ENCODE peak calls at places on chromosomes 16 and 17, in four cellular contexts. D is naive thymus-derived CD8-positive, alpha-beta T cell; W is HCT116; C is cardiac fibroblast. J is an unnamed sample.

GRCh38 chr17:79646721-79647455 is 36.0 kb upstream of the RBFOX3 start:
- DNase-seq in W (no peak), C (no peak), D (no peak), J (no peak)

GRCh38 chr17:81583589-81584337 is 31.6 kb upstream of the FAAP100 start:
- DNase-seq in C (no peak), W (no peak), D (no peak), J (no peak)

GRCh38 chr17:81348097-81349055 is 46.9 kb upstream of the BAHCC1 start:
- DNase-seq in D (no peak), W (no peak), C (no peak), J (no peak)

GRCh38 chr16:88352261-88353200 is 30.2 kb upstream of the ZNF469 start:
- DNase-seq in W (no peak), D (no peak), C (no peak), J (no peak)

GRCh38 chr17:29566473-29567361 is at the start of gene ABHD15:
- DNase-seq in C (peak), W (peak), D (peak), J (peak)

GRCh38 chr16:10668322-10669045 is 26.2 kb downstream of the TEKT5 start:
- DNase-seq in D (no peak), W (no peak), C (peak), J (peak)

GRCh38 chr17:79261361-79262072 is 186.9 kb downstream of the ENGASE start:
- DNase-seq in D (no peak), C (no peak), W (no peak), J (no peak)

GRCh38 chr17:52159159-52159809 is 770 bp upstream of the CA10 start:
- DNase-seq in W (no peak), D (no peak), C (no peak), J (no peak)

GRCh38 chr17:5854871-5855554 is 215.2 kb upstream of the WSCD1 start:
- DNase-seq in C (no peak), D (no peak), W (no peak), J (no peak)

GRCh38 chr17:616407-616806 is 98.2 kb downstream of the VPS53 start:
- DNase-seq in D (no peak), W (no peak), C (no peak), J (no peak)

GRCh38 chr16:17304124-17304813 is 166.5 kb downstream of the XYLT1 start:
- DNase-seq in D (no peak), W (peak), C (no peak), J (no peak)

GRCh38 chr17:81966343-81967243 is 5.6 kb upstream of the NOTUM start:
- DNase-seq in C (peak), W (no peak), D (no peak), J (no peak)

GRCh38 chr17:9935408-9935807 is 30.3 kb upstream of the RCVRN start:
- DNase-seq in D (no peak), C (peak), W (no peak), J (no peak)

GRCh38 chr16:20383106-20384029 is 21.2 kb downstream of the PDILT start:
- DNase-seq in D (peak), W (peak), C (peak), J (peak)

GRCh38 chr17:48352630-48353029 is 77.4 kb downstream of the SKAP1 start:
- DNase-seq in D (no peak), C (no peak), W (no peak), J (no peak)

GRCh38 chr16:3249451-3249850 is 7.0 kb downstream of the MEFV start:
- DNase-seq in W (no peak), C (no peak), D (no peak), J (no peak)

GRCh38 chr17:35809855-35810461 is 674 bp downstream of the TAF15 start:
- DNase-seq in D (no peak), W (no peak), C (peak), J (peak)

GRCh38 chr16:17567455-17567854 is 96.7 kb upstream of the XYLT1 start:
- DNase-seq in W (no peak), C (no peak), D (no peak), J (no peak)

GRCh38 chr17:80664217-80664780 is 119.7 kb downstream of the RPTOR start:
- DNase-seq in W (no peak), C (no peak), D (no peak), J (no peak)

GRCh38 chr16:67930678-67931211 is 917 bp downstream of the CTRL start:
- DNase-seq in D (no peak), C (no peak), W (no peak), J (no peak)

GRCh38 chr17:8585911-8586310 is 44.6 kb downstream of the MYH10 start:
- DNase-seq in C (no peak), W (no peak), D (no peak), J (no peak)

GRCh38 chr17:73753751-73754496 is 109.7 kb upstream of the SDK2 start:
- DNase-seq in C (no peak), D (no peak), W (no peak), J (no peak)

GRCh38 chr17:72726936-72727335 is 365.6 kb downstream of the SLC39A11 start:
- DNase-seq in D (peak), C (no peak), W (no peak), J (no peak)

GRCh38 chr16:54847207-54847606 is 83.5 kb upstream of the IRX5 start:
- DNase-seq in D (no peak), C (no peak), W (no peak), J (peak)

GRCh38 chr17:12789075-12789975 is at the start of gene ARHGAP44:
- DNase-seq in W (peak), D (no peak), C (peak), J (peak)

GRCh38 chr16:88406096-88407041 is 23.6 kb downstream of the ZNF469 start:
- DNase-seq in C (no peak), W (no peak), D (no peak), J (no peak)

GRCh38 chr16:4111748-4112696 is 4.2 kb downstream of the ADCY9 start:
- DNase-seq in D (no peak), C (peak), W (no peak), J (no peak)